ENCODE peak calls at places on chromosomes 2 and 18, in nine cellular contexts. N, O, A, G, J, C, P, V and I are unnamed samples.

GRCh38 chr2:12490641-12491040 is 226.1 kb upstream of the TRIB2 start:
- DNase-seq in N (no peak), O (no peak), A (no peak), G (no peak), J (no peak), C (no peak), P (no peak), V (no peak), I (no peak)

GRCh38 chr2:203777030-203777429 is 70.6 kb downstream of the CD28 start:
- DNase-seq in N (no peak), O (no peak), A (no peak), G (no peak), J (no peak), C (no peak), P (no peak), V (no peak), I (no peak)

GRCh38 chr2:8550481-8550880 is 131.4 kb upstream of the ID2 start:
- DNase-seq in N (no peak), O (no peak), A (no peak), G (no peak), J (no peak), C (no peak), P (no peak), V (no peak), I (no peak)

GRCh38 chr2:143716527-143716926 is 587.3 kb downstream of the ARHGAP15 start:
- DNase-seq in N (peak; percentile 76), O (no peak), A (no peak), G (no peak), J (no peak), C (no peak), P (no peak), V (no peak), I (no peak)

GRCh38 chr2:164778723-164779122 is 62.9 kb downstream of the COBLL1 start:
- DNase-seq in N (no peak), O (no peak), A (no peak), G (no peak), J (no peak), C (no peak), P (peak; percentile 33), V (no peak), I (peak; percentile 32)

GRCh38 chr2:95401480-95401879 is 1.0 kb upstream of the FAHD2A start:
- DNase-seq in N (no peak), O (no peak), A (no peak), G (no peak), J (no peak), C (no peak), P (no peak), V (no peak), I (no peak)

GRCh38 chr18:44723973-44724778 is 43.5 kb downstream of the SETBP1 start:
- DNase-seq in N (no peak), O (no peak), A (peak; percentile 4), G (no peak), J (no peak), C (no peak), P (no peak), V (no peak), I (no peak)

GRCh38 chr2:50529600-50530218 is 502.2 kb downstream of the NRXN1 start:
- DNase-seq in N (peak; percentile 45), O (no peak), A (no peak), G (no peak), J (no peak), C (peak; percentile 39), P (peak; percentile 52), V (no peak), I (peak; percentile 57)

GRCh38 chr2:209766613-209767012 is 5.0 kb upstream of the UNC80 start:
- DNase-seq in N (no peak), O (no peak), A (no peak), G (no peak), J (no peak), C (no peak), P (no peak), V (no peak), I (no peak)

GRCh38 chr2:25618676-25619075 is 54.7 kb downstream of the DTNB start:
- DNase-seq in N (peak; percentile 90), O (no peak), A (no peak), G (no peak), J (no peak), C (peak; percentile 55), P (peak; percentile 79), V (no peak), I (peak; percentile 63)

GRCh38 chr2:152874955-152875354 is 156.5 kb downstream of the ARL6IP6 start:
- DNase-seq in N (peak; percentile 50), O (no peak), A (no peak), G (no peak), J (no peak), C (no peak), P (peak; percentile 14), V (no peak), I (peak; percentile 65)

GRCh38 chr2:200467806-200468686 is 41.8 kb downstream of the KCTD18 start:
- DNase-seq in N (no peak), O (no peak), A (no peak), G (no peak), J (no peak), C (no peak), P (no peak), V (no peak), I (no peak)

GRCh38 chr2:107001964-107002696 is 116.2 kb upstream of the ST6GAL2 start:
- DNase-seq in N (peak; percentile 83), O (no peak), A (no peak), G (no peak), J (no peak), C (no peak), P (peak; percentile 82), V (no peak), I (peak; percentile 53)